ENCODE peak calls at places on chromosomes 2 and 18, in five cellular contexts. H, J, Q, D and X are unnamed samples. For H3K4me1, the result is how much of the 10 kb centered on the place peaks cover.

GRCh38 chr18:41395695-41396094 is 559.3 kb upstream of the PIK3C3 start:
- DNase-seq in H (no peak), J (no peak), Q (no peak), D (no peak), X (no peak)

GRCh38 chr18:76449110-76449453 is 46.0 kb downstream of the ZNF516 start:
- DNase-seq in H (no peak), J (peak), Q (no peak), D (peak), X (no peak)

GRCh38 chr2:182594286-182594685 is 121.8 kb upstream of the DNAJC10 start:
- DNase-seq in H (no peak), J (no peak), Q (no peak), D (no peak), X (no peak)

GRCh38 chr2:209525834-209526281 is 102.0 kb downstream of the MAP2 start:
- DNase-seq in H (no peak), J (no peak), Q (no peak), D (no peak), X (no peak)

GRCh38 chr18:53698907-53699306 is 525.6 kb downstream of the MBD2 start:
- DNase-seq in H (peak), J (no peak), Q (no peak), D (no peak), X (peak)

GRCh38 chr2:98086491-98087446 is at the start of gene VWA3B:
- DNase-seq in H (peak), J (peak), Q (peak), D (no peak), X (peak)

GRCh38 chr2:176446718-176447414 is 177.6 kb downstream of the MTX2 start:
- DNase-seq in H (no peak), J (no peak), Q (no peak), D (no peak), X (no peak)

GRCh38 chr2:97657986-97658690 is 5.7 kb downstream of the ACTR1B start:
- DNase-seq in H (no peak), J (no peak), Q (no peak), D (no peak), X (no peak)

GRCh38 chr2:159615936-159616733 is at the start of gene BAZ2B:
- DNase-seq in H (peak), J (no peak), Q (peak), D (no peak), X (no peak)

GRCh38 chr18:45066868-45067267 is 386.2 kb downstream of the SETBP1 start:
- DNase-seq in H (no peak), J (no peak), Q (peak), D (no peak), X (no peak)

GRCh38 chr2:69157441-69157840 is 144.5 kb downstream of the ANTXR1 start:
- DNase-seq in H (no peak), J (no peak), Q (no peak), D (no peak), X (no peak)

GRCh38 chr2:222355860-222356259 is 57.1 kb upstream of the PAX3 start:
- DNase-seq in H (no peak), J (no peak), Q (no peak), D (no peak), X (no peak)

GRCh38 chr2:7886665-7887064 is 795.2 kb upstream of the ID2 start:
- DNase-seq in H (no peak), J (no peak), Q (no peak), D (no peak), X (no peak)

GRCh38 chr2:128604045-128604444 is 285.4 kb upstream of the HS6ST1 start:
- DNase-seq in H (no peak), J (no peak), Q (no peak), D (no peak), X (no peak)

GRCh38 chr2:69797836-69798465 is 31.5 kb upstream of the GMCL1 start:
- DNase-seq in H (peak), J (no peak), Q (peak), D (no peak), X (no peak)

GRCh38 chr2:240201861-240202260 is 61.4 kb upstream of the OTOS start:
- DNase-seq in H (no peak), J (no peak), Q (no peak), D (no peak), X (no peak)

GRCh38 chr2:158664987-158665386 is 130.1 kb upstream of the DAPL1 start:
- DNase-seq in H (no peak), J (no peak), Q (no peak), D (no peak), X (no peak)

GRCh38 chr2:116733699-116734098 is 1080.8 kb upstream of the DDX18 start:
- DNase-seq in H (no peak), J (no peak), Q (no peak), D (no peak), X (no peak)

GRCh38 chr2:31230751-31231150 is 3.2 kb upstream of the EHD3 start:
- DNase-seq in H (no peak), J (no peak), Q (no peak), D (no peak), X (no peak)

GRCh38 chr2:163043201-163043600 is 204.6 kb upstream of the KCNH7 start:
- DNase-seq in H (no peak), J (no peak), Q (no peak), D (no peak), X (no peak)

GRCh38 chr2:28224648-28225471 is 167.8 kb upstream of the FOSL2 start:
- DNase-seq in H (no peak), J (no peak), Q (no peak), D (no peak), X (no peak)

GRCh38 chr2:3631161-3631850 is 26.7 kb upstream of the ALLC start:
- DNase-seq in H (no peak), J (peak), Q (no peak), D (peak), X (no peak)

GRCh38 chr2:203438528-203438927 is 96.6 kb downstream of the RAPH1 start:
- DNase-seq in H (no peak), J (no peak), Q (no peak), D (no peak), X (no peak)

GRCh38 chr18:31454066-31454708 is 6.6 kb downstream of the DSG3 start:
- DNase-seq in H (no peak), J (no peak), Q (no peak), D (no peak), X (no peak)

GRCh38 chr2:67631474-67631873 is 234.3 kb downstream of the ETAA1 start:
- DNase-seq in H (peak), J (no peak), Q (no peak), D (no peak), X (no peak)

GRCh38 chr2:216549926-216550690 is 51.5 kb downstream of the RPL37A start:
- DNase-seq in H (peak), J (no peak), Q (no peak), D (no peak), X (no peak)

GRCh38 chr2:37790462-37790861 is 119.0 kb upstream of the CDC42EP3 start:
- DNase-seq in H (no peak), J (no peak), Q (no peak), D (no peak), X (no peak)

GRCh38 chr2:205752924-205753323 is 70.6 kb downstream of the NRP2 start:
- DNase-seq in H (no peak), J (no peak), Q (no peak), D (no peak), X (no peak)

GRCh38 chr2:238936162-238937052 is 88.5 kb downstream of the TWIST2 start:
- DNase-seq in H (no peak), J (no peak), Q (no peak), D (peak), X (no peak)

GRCh38 chr2:147416099-147416498 is 428.7 kb upstream of the ACVR2A start:
- DNase-seq in H (no peak), J (no peak), Q (peak), D (no peak), X (no peak)

GRCh38 chr2:61220768-61221167 is 58.8 kb downstream of the C2orf74 start:
- DNase-seq in H (peak), J (no peak), Q (no peak), D (no peak), X (no peak)
- H3K27ac ChIP-seq in H (peak), J (no peak), Q (no peak), D (no peak), X (no peak)

GRCh38 chr2:16622399-16622968 is 43.1 kb downstream of the CYRIA start:
- DNase-seq in H (no peak), J (no peak), Q (no peak), D (no peak), X (no peak)

GRCh38 chr2:16621348-16621747 is 44.3 kb downstream of the CYRIA start:
- DNase-seq in H (no peak), J (no peak), Q (no peak), D (no peak), X (no peak)

GRCh38 chr2:16623564-16624418 is 41.8 kb downstream of the CYRIA start:
- DNase-seq in H (no peak), J (no peak), Q (no peak), D (no peak), X (no peak)

GRCh38 chr2:16624419-16624745 is 41.3 kb downstream of the CYRIA start:
- DNase-seq in H (no peak), J (no peak), Q (no peak), D (no peak), X (no peak)

GRCh38 chr2:16623046-16623445 is 42.6 kb downstream of the CYRIA start:
- DNase-seq in H (no peak), J (no peak), Q (no peak), D (no peak), X (no peak)
- H3K4me1 ChIP-seq in H (under half), J (under half), Q (under half), D (under half), X (under half)

DNA sequence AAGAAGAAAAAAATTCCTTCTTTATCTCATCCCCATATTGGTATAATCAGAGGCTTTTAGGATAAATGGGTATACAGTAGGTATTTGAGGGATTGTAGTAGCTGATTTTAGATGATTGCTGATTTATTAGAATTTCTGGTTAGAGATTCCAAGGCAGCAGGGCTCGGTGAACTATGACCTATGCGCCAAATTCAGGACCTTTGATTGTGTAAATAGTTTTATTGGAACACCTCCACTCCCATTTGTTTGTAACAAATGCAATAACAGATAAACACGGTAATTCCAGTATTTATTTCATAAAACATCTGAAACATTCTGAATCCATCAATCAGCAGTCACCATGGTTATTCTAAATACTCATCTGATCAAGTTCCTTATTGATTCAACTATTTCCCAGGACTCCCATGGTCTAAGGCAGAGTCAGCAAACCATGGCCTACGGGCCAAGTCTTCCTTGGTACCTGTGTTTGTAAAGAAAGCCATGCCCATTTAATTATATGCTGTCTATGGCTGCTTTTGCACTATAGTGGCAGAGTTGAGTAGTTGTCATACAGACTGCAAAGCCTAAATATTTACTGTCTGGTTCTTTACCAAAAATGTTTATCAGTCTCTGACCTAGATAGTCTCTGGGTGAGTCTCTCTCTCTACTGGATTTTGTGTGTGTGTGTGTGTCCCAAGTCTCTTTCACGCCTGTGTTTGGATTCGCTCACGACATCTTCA is 4.3 kb downstream of the MGAT5 start:
- DNase-seq in H (no peak), J (no peak), Q (no peak), D (no peak), X (no peak)
- H3K27ac ChIP-seq in H (no peak), J (no peak), Q (no peak), D (no peak), X (no peak)

GRCh38 chr18:35780937-35781336 is 191.5 kb upstream of the RMP24 start:
- DNase-seq in H (peak), J (no peak), Q (no peak), D (no peak), X (no peak)

GRCh38 chr18:35789543-35789942 is 182.9 kb upstream of the RMP24 start:
- DNase-seq in H (no peak), J (no peak), Q (no peak), D (no peak), X (no peak)

GRCh38 chr18:35782926-35783325 is 189.6 kb upstream of the RMP24 start:
- DNase-seq in H (no peak), J (no peak), Q (no peak), D (no peak), X (no peak)

GRCh38 chr18:35786359-35787042 is 186.0 kb upstream of the RMP24 start:
- DNase-seq in H (no peak), J (no peak), Q (no peak), D (no peak), X (no peak)
- H3K4me1 ChIP-seq in H (under half), J (under half), Q (under half), D (under half), X (under half)

GRCh38 chr2:180577567-180577966 is 402.8 kb upstream of the UBE2E3 start:
- DNase-seq in H (no peak), J (no peak), Q (no peak), D (no peak), X (no peak)
- H3K27ac ChIP-seq in H (no peak), J (no peak), Q (no peak), D (no peak), X (no peak)